ENCODE peak calls at places on chromosomes 4 and X, in eight cellular contexts. P is NCI-H1092 treated with DMSO at 0.1 percent for 48 hours; I is right atrium auricular region; E is activated CD8-positive, alpha-beta memory T cell treated with anti-CD3 and anti-CD28 coated beads for 48 hours; D is stimulated activated CD4-positive, alpha-beta T cell treated with anti-CD3 and anti-CD28 coated beads, Interleukin-15, amount 100 ng/mL, for 1 hour; Q is COR-L47; N is Calu3; B is H54. R is an unnamed sample.

GRCh38 chr4:10893417-10893816 is 208.8 kb upstream of the CLNK start:
- DNase-seq in P (peak), I (no peak), E (no peak), D (no peak), Q (no peak), N (peak), B (no peak), R (no peak)

GRCh38 chrX:155068165-155068564 is 2.8 kb downstream of the CMC4 start:
- DNase-seq in P (no peak), I (no peak), E (no peak), D (no peak), Q (no peak), N (no peak), B (peak), R (peak)

GRCh38 chr4:75248770-75249467 is 265.3 kb downstream of the RCHY1 start:
- DNase-seq in P (no peak), I (no peak), E (no peak), D (no peak), Q (no peak), N (peak), B (no peak), R (no peak)

GRCh38 chr4:14434916-14435315 is 567.4 kb upstream of the CPEB2 start:
- DNase-seq in P (no peak), I (no peak), E (no peak), D (no peak), Q (no peak), N (no peak), B (no peak), R (no peak)

GRCh38 chrX:39577976-39578962 is 519.5 kb downstream of the BCOR start:
- DNase-seq in P (peak), I (peak), E (peak), D (peak), Q (no peak), N (no peak), B (no peak), R (no peak)

GRCh38 chr4:140884431-140885058 is 128.4 kb upstream of the TBC1D9 start:
- DNase-seq in P (peak), I (no peak), E (no peak), D (no peak), Q (peak), N (peak), B (peak), R (peak)

GRCh38 chr4:9898596-9899345 is 117.3 kb downstream of the DRD5 start:
- DNase-seq in P (no peak), I (peak), E (no peak), D (no peak), Q (no peak), N (peak), B (no peak), R (peak)

GRCh38 chr4:168509786-168510185 is 12.9 kb downstream of the PALLD start:
- DNase-seq in P (no peak), I (no peak), E (no peak), D (no peak), Q (no peak), N (no peak), B (no peak), R (peak)

R was measured in kidney glomerular epithelial cell.